ENCODE peak calls at places on chromosomes 1 and 21, in five cellular contexts. M is AG09319, N is endothelial cell, Y is HFF-Myc, Z is GM23248. V is an unnamed sample.

GRCh38 chr21:25636727-25637126 is 2.3 kb upstream of the JAM2 start:
- DNase-seq in M (no peak), N (no peak), Z (peak; percentile 29), Y (no peak), V (no peak)

GRCh38 chr1:36729289-36729688 is 246.6 kb upstream of the CSF3R start:
- DNase-seq in Z (no peak), Y (no peak), M (no peak), N (no peak), V (no peak)

GRCh38 chr1:97870574-97870973 is 50.3 kb downstream of the DPYD start:
- DNase-seq in Y (no peak), Z (no peak), M (no peak), N (no peak), V (no peak)

GRCh38 chr1:91556556-91556955 is 55.9 kb downstream of the CDC7 start:
- DNase-seq in Y (no peak), N (no peak), Z (no peak), M (no peak), V (no peak)

GRCh38 chr1:61445269-61445825 is 279.6 kb downstream of the TM2D1 start:
- DNase-seq in Y (no peak), N (no peak), M (no peak), Z (no peak), V (no peak)

GRCh38 chr1:4674676-4675075 is 20.3 kb downstream of the AJAP1 start:
- DNase-seq in Y (no peak), M (no peak), N (no peak), Z (no peak), V (no peak)

GRCh38 chr1:218772575-218772974 is 401.1 kb upstream of the LYPLAL1 start:
- DNase-seq in N (no peak), M (peak; percentile 42), Z (peak; percentile 86), Y (peak; percentile 48), V (no peak)

GRCh38 chr21:35102488-35103407 is 53.6 kb upstream of the RUNX1 start:
- DNase-seq in Y (no peak), M (no peak), N (no peak), Z (no peak), V (no peak)

GRCh38 chr1:234699795-234700665 is 90.1 kb upstream of the IRF2BP2 start:
- DNase-seq in Y (peak; percentile 38), Z (peak; percentile 87), M (no peak), N (no peak), V (no peak)

GRCh38 chr1:152902676-152903075 is 5.7 kb upstream of the IVL start:
- DNase-seq in M (no peak), Y (no peak), Z (no peak), N (no peak), V (no peak)

GRCh38 chr1:22347854-22348760 is 103.5 kb upstream of the ZBTB40 start:
- DNase-seq in Y (no peak), N (no peak), Z (no peak), M (no peak), V (peak; percentile 29)

GRCh38 chr1:202561726-202562442 is 148.4 kb downstream of the SYT2 start:
- DNase-seq in N (no peak), Y (no peak), Z (peak; percentile 20), M (no peak), V (no peak)

V was measured in Caco-2.